ENCODE peak calls at places on chromosome 6, in five cellular contexts. N is Panc1; V is RWPE1; H is germinal center; F is effector CD8-positive, alpha-beta T cell. A is an unnamed sample.

GRCh38 chr6:46378882-46379405 is 112.3 kb downstream of the RCAN2 start:
- DNase-seq in N (no peak), V (no peak), H (no peak), F (no peak), A (no peak)

GRCh38 chr6:2658788-2659187 is 91.9 kb downstream of the MYLK4 start:
- DNase-seq in N (no peak), V (peak; percentile 63), H (peak; percentile 46), F (no peak), A (peak; percentile 62)

GRCh38 chr6:14423330-14423729 is 305.8 kb downstream of the CD83 start:
- DNase-seq in N (no peak), V (no peak), H (no peak), F (no peak), A (no peak)

GRCh38 chr6:111764238-111765182 is 108.7 kb downstream of the FYN start:
- DNase-seq in N (no peak), V (no peak), H (peak; percentile 63), F (no peak), A (peak; percentile 30)

GRCh38 chr6:6788394-6789020 is 200.0 kb downstream of the LY86 start:
- DNase-seq in N (no peak), V (no peak), H (peak; percentile 40), F (no peak), A (peak; percentile 46)

GRCh38 chr6:132892929-132893771 is 78.8 kb downstream of the RPS12 start:
- DNase-seq in N (no peak), V (no peak), H (no peak), F (no peak), A (no peak)

GRCh38 chr6:111540971-111541719 is 58.1 kb upstream of the REV3L start:
- DNase-seq in N (no peak), V (no peak), H (no peak), F (no peak), A (no peak)

GRCh38 chr6:63785006-63785405 is 149.4 kb downstream of the PHF3 start:
- DNase-seq in N (no peak), V (no peak), H (no peak), F (no peak), A (peak; percentile 7)

GRCh38 chr6:17905611-17906592 is 81.5 kb downstream of the KIF13A start:
- DNase-seq in N (no peak), V (peak; percentile 25), H (no peak), F (no peak), A (no peak)

GRCh38 chr6:26537160-26537845 is 863 bp upstream of the HMGN4 start:
- DNase-seq in N (peak; percentile 97), V (peak; percentile 82), H (peak; percentile 75), F (peak; percentile 84), A (peak; percentile 93)

GRCh38 chr6:33298773-33299236 is at the start of gene RGL2:
- DNase-seq in N (no peak), V (peak; percentile 47), H (peak; percentile 62), F (peak; percentile 49), A (peak; percentile 63)

GRCh38 chr6:138382498-138383265 is 5.0 kb downstream of the SMIM28 start:
- DNase-seq in N (no peak), V (no peak), H (no peak), F (no peak), A (no peak)

GRCh38 chr6:127516676-127517273 is 2.4 kb downstream of the MTCL3 start:
- DNase-seq in N (peak; percentile 67), V (peak; percentile 55), H (peak; percentile 58), F (no peak), A (peak; percentile 43)

GRCh38 chr6:118350881-118351430 is 197.1 kb upstream of the PLN start:
- DNase-seq in N (no peak), V (no peak), H (no peak), F (no peak), A (no peak)

GRCh38 chr6:72286911-72287311 is 335.0 kb upstream of the KCNQ5 start:
- DNase-seq in N (no peak), V (peak; percentile 5), H (no peak), F (no peak), A (no peak)

GRCh38 chr6:11890849-11891248 is 112.2 kb upstream of the ADTRP start:
- DNase-seq in N (no peak), V (no peak), H (no peak), F (no peak), A (no peak)

GRCh38 chr6:149483302-149483701 is 1.5 kb downstream of the ZC3H12D start:
- DNase-seq in N (no peak), V (no peak), H (no peak), F (no peak), A (peak; percentile 82)

GRCh38 chr6:105624055-105624454 is 221.2 kb upstream of the PREP start:
- DNase-seq in N (no peak), V (no peak), H (no peak), F (no peak), A (no peak)

GRCh38 chr6:76792394-76792793 is 670.9 kb downstream of the HTR1B start:
- DNase-seq in N (no peak), V (no peak), H (no peak), F (no peak), A (no peak)

GRCh38 chr6:88989215-88989614 is 25.8 kb upstream of the RNGTT start:
- DNase-seq in N (no peak), V (no peak), H (no peak), F (no peak), A (no peak)

GRCh38 chr6:135230702-135231468 is 49.8 kb downstream of the MYB start:
- DNase-seq in N (no peak), V (no peak), H (no peak), F (no peak), A (no peak)

GRCh38 chr6:6004147-6004995 is 2.4 kb downstream of the NRN1 start:
- DNase-seq in N (no peak), V (no peak), H (no peak), F (no peak), A (no peak)

GRCh38 chr6:98525860-98526259 is 308.5 kb upstream of the POU3F2 start:
- DNase-seq in N (no peak), V (no peak), H (no peak), F (no peak), A (no peak)

GRCh38 chr6:144219056-144219685 is 66.0 kb upstream of the UTRN start:
- DNase-seq in N (no peak), V (peak; percentile 40), H (peak; percentile 50), F (no peak), A (peak; percentile 72)

GRCh38 chr6:105940990-105941389 is 145.1 kb upstream of the PRDM1 start:
- DNase-seq in N (no peak), V (no peak), H (no peak), F (no peak), A (no peak)

GRCh38 chr6:39791850-39792500 is at the start of gene DAAM2:
- DNase-seq in N (no peak), V (no peak), H (no peak), F (no peak), A (no peak)

GRCh38 chr6:3037578-3038365 is 30.5 kb upstream of the RIPK1 start:
- DNase-seq in N (no peak), V (no peak), H (no peak), F (no peak), A (no peak)

GRCh38 chr6:16239798-16240123 is 1.4 kb downstream of the GMPR start:
- DNase-seq in N (no peak), V (no peak), H (no peak), F (no peak), A (no peak)

GRCh38 chr6:158411998-158412397 is 99.7 kb downstream of the TULP4 start:
- DNase-seq in N (no peak), V (peak; percentile 92), H (no peak), F (no peak), A (no peak)

GRCh38 chr6:30219244-30219643 is 6.0 kb upstream of the TRIM26 start:
- DNase-seq in N (peak; percentile 48), V (peak; percentile 29), H (peak; percentile 50), F (no peak), A (peak; percentile 44)

GRCh38 chr6:41878246-41878645 is 16.9 kb downstream of the USP49 start:
- DNase-seq in N (no peak), V (no peak), H (no peak), F (no peak), A (no peak)